ENCODE peak calls at places on chromosomes 16 and 17, in four cellular contexts. Q is WTC11, P is HepG2, W is K562. F is an unnamed sample.

GRCh38 chr17:15651001-15651582 is 31.6 kb upstream of the FBXW10B start:
- DNase-seq in P (no peak), W (no peak), Q (no peak), F (no peak)

GRCh38 chr16:16021988-16022682 is 72.7 kb downstream of the ABCC1 start:
- DNase-seq in Q (no peak), P (peak; percentile 88), W (peak; percentile 95), F (peak; percentile 98)

GRCh38 chr17:15490634-15491261 is 23.3 kb upstream of the CDRT4 start:
- DNase-seq in Q (peak; percentile 56), W (peak; percentile 82), P (no peak), F (no peak)

GRCh38 chr17:40496634-40497420 is 4.6 kb downstream of the TNS4 start:
- DNase-seq in Q (no peak), P (no peak), W (no peak), F (no peak)

GRCh38 chr16:50399411-50399810 is 30.6 kb upstream of the BRD7 start:
- DNase-seq in P (no peak), W (no peak), Q (no peak), F (no peak)

GRCh38 chr17:1834378-1835149 is 4.8 kb downstream of the RPA1 start:
- DNase-seq in W (no peak), P (no peak), Q (no peak), F (no peak)

GRCh38 chr16:54462766-54463165 is 176.2 kb upstream of the IRX3 start:
- DNase-seq in P (no peak), W (no peak), Q (no peak), F (no peak)

GRCh38 chr16:51556694-51557327 is 405.7 kb upstream of the SALL1 start:
- DNase-seq in P (no peak), Q (no peak), W (no peak), F (peak; percentile 79)

GRCh38 chr17:81018044-81018802 is 16.7 kb upstream of the BAIAP2 start:
- DNase-seq in W (peak; percentile 55), P (no peak), Q (no peak), F (no peak)

GRCh38 chr17:67449885-67450755 is 73.0 kb downstream of the PITPNC1 start:
- DNase-seq in W (no peak), Q (no peak), P (no peak), F (no peak)

GRCh38 chr16:2904922-2905240 is 6.8 kb upstream of the FLYWCH1 start:
- DNase-seq in W (no peak), Q (no peak), P (no peak), F (no peak)

GRCh38 chr16:86869288-86870022 is 291.1 kb downstream of the FOXL1 start:
- DNase-seq in Q (no peak), P (no peak), W (peak; percentile 72), F (no peak)

GRCh38 chr16:84223456-84223855 is 16.4 kb downstream of the KCNG4 start:
- DNase-seq in P (no peak), W (no peak), Q (no peak), F (no peak)

GRCh38 chr16:56295739-56296527 is 104.6 kb downstream of the GNAO1 start:
- DNase-seq in Q (no peak), P (no peak), W (no peak), F (no peak)

GRCh38 chr16:56295059-56295673 is 103.9 kb downstream of the GNAO1 start:
- DNase-seq in W (no peak), P (no peak), Q (no peak), F (no peak)

GRCh38 chr16:56294014-56294413 is 102.7 kb downstream of the GNAO1 start:
- DNase-seq in P (no peak), W (no peak), Q (no peak), F (no peak)

GRCh38 chr16:56297684-56298083 is 106.4 kb downstream of the GNAO1 start:
- DNase-seq in W (no peak), Q (no peak), P (no peak), F (no peak)

GRCh38 chr16:56294599-56294998 is 103.3 kb downstream of the GNAO1 start:
- DNase-seq in Q (no peak), P (no peak), W (no peak), F (no peak)
- TF ChIP-seq JUN in Q (no peak), P (no peak), W (no peak), F (no peak)

GRCh38 chr17:48730240-48730550 is 1.6 kb upstream of the HOXB13 start:
- DNase-seq in Q (no peak), W (no peak), P (no peak), F (no peak)
- TF ChIP-seq NR3C1 in Q (no peak), W (no peak), P (no peak), F (no peak)

DNA sequence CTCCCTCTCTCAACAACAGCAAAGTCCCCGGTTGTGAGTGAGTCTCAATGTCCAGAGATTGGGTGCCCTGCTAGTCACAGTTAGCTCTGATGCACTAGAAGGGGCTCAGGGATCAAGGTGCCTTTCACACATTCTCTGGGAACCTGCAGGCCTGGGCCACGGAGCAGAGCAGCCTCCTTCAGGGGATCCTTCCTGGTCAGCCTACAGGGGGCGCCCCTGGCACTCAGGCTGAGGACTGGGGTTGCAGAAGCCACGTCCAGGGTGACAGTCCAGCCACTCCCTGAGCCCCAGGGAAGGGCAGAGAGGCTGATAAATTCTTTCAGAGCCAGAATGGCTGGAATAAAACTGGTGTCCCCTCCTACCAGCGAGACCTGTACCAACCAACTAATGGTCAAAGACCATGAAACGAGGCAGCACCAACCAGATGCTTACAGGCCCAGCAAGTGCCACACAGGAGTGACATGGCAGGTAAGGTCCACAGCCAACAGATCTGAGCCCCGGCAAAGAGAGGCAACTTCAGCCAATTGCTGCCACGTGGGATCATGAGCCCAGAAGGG is 43.5 kb downstream of the ST3GAL2 start:
- DNase-seq in P (peak; percentile 72), Q (peak; percentile 93), W (peak; percentile 81), F (peak; percentile 65)
- TF ChIP-seq USF2 in P (no peak), Q (no peak), W (no peak), F (no peak)

GRCh38 chr17:56945938-56946337 is 14.9 kb downstream of the COIL start:
- DNase-seq in Q (no peak), W (no peak), P (no peak), F (no peak)

GRCh38 chr17:56948491-56948890 is 12.4 kb downstream of the COIL start:
- DNase-seq in P (no peak), W (no peak), Q (no peak), F (no peak)

GRCh38 chr17:56947741-56948140 is 13.1 kb downstream of the COIL start:
- DNase-seq in Q (no peak), W (no peak), P (no peak), F (no peak)

GRCh38 chr17:56939869-56940484 is 20.9 kb downstream of the COIL start:
- DNase-seq in Q (peak; percentile 24), P (peak; percentile 72), W (peak; percentile 47), F (peak; percentile 80)

DNA sequence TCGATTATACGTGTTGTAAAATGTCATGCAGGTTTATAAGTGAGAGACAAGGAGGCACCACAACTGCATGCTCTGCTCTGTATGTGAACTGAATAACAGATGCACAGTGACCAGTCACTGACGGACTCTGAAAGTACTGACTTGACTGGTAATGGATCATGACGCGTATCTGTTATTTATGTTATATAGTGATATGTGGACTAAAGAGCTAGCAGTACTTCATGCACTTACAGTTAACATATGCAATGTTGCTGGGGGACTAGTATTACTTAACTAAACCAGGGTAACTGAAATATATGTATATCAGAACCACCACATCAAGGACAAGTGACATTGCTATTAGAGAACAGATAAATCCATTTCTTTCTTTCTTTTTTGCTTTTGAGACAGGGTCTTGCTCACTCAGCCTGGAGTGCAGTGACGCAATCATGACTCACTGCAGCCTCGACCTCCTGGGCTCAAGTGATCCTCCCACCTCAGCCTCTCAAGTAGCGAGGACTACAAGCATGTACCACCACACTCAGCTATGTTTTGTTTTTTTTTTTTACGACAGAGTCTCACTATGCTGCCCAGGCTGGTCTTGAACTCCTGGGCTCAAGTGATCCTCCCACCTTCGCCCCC is 17.2 kb downstream of the COIL start:
- DNase-seq in Q (no peak), W (no peak), P (no peak), F (no peak)
- TF ChIP-seq JUN in Q (no peak), W (no peak), P (no peak), F (no peak)

GRCh38 chr17:19513897-19514488 is 19.7 kb upstream of the SLC47A1 start:
- DNase-seq in P (peak; percentile 68), W (peak; percentile 39), Q (peak; percentile 76), F (peak; percentile 82)
- TF ChIP-seq NR3C1 in P (no peak), W (no peak), Q (no peak), F (no peak)

DNA sequence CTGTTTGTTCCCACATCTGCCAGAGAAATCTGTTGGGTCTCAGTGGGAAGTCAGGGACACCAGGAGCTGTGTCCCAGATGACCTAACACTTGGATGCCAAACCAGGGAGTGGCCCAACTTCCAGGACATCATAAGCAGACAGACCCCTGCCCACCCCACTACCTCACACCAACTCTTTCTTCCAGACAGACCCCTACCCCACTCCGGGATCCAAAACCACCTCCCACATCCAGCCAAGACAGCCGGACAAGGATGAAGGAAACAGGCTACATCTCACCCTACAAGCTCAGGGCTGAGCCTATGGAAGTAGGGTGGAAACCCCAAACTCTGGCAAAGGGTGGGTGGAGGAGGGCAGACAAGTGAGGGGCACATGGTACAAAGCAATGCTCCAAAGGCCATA is 3.6 kb downstream of the HDAC5 start:
- DNase-seq in P (no peak), W (no peak), Q (no peak), F (no peak)
- TF ChIP-seq USF2 in P (no peak), W (no peak), Q (no peak), F (no peak)

DNA sequence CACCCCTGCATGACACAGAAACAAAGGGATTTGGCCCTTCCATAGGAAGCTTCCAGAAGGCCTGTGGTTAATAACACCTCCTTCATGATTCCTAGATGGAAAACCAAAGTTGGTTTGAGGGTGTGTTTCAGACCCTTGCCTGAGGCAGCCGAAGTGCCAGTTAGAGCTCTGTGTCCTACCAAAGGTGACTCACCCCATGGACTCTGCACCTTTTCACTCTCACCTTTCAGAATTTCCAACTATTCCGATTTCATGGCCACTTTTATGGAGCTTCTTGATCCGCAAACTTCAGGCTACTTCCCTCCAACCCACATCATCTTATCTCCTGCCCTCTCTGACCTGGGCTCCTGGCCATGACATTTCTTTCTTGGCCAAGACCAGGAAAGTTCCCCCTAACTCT is 49.2 kb downstream of the MEOX1 start:
- DNase-seq in Q (no peak), W (no peak), P (peak; percentile 50), F (no peak)
- TF ChIP-seq JUN in Q (no peak), W (no peak), P (peak; percentile 47), F (no peak)

DNA sequence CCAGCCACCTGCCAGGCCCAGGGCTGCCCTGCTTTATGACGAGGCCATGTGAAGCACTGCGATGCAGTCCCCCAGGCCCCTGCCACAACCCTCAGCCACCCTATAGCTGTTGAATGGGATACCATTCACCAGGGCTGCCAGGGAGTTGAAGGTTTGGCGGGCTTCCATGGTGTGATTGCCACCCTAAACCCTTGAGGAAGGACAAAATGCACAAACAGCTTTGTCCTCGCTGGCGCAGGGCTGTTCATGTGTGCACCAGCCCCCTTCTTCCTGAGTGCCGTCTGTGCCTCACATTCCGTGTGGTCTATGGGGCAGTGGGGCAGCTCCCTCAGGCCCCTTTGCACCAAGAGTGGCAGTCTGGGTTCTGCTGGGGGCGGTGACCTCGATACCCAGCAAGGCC is 25.3 kb downstream of the NARF start:
- DNase-seq in Q (no peak), P (no peak), W (no peak), F (no peak)
- TF ChIP-seq NR3C1 in Q (no peak), P (no peak), W (no peak), F (no peak)